ENCODE peak calls at places on chromosomes 7 and 10, in five cellular contexts. One of them, this sample, is unnamed.

GRCh38 chr7:47581821-47582747 is at the start of gene TNS3:
- ATAC-seq in CD4-positive, alpha-beta T cell: no peak
- ATAC-seq in naive thymus-derived CD4-positive, alpha-beta T cell: peak
- ATAC-seq in IMR-90: peak
- ATAC-seq in gastroesophageal sphincter: peak
- ATAC-seq in this sample: peak

GRCh38 chr10:78660446-78661106 is 408.2 kb upstream of the ZMIZ1 start:
- ATAC-seq in naive thymus-derived CD4-positive, alpha-beta T cell: no peak
- ATAC-seq in CD4-positive, alpha-beta T cell: no peak
- ATAC-seq in gastroesophageal sphincter: no peak
- ATAC-seq in IMR-90: no peak
- ATAC-seq in this sample: no peak

GRCh38 chr10:101693701-101694055 is 1.3 kb downstream of the FBXW4 start:
- ATAC-seq in gastroesophageal sphincter: no peak
- ATAC-seq in CD4-positive, alpha-beta T cell: peak
- ATAC-seq in naive thymus-derived CD4-positive, alpha-beta T cell: peak
- ATAC-seq in IMR-90: peak
- ATAC-seq in this sample: peak

GRCh38 chr10:85674851-85675250 is 691.7 kb downstream of the GRID1 start:
- ATAC-seq in IMR-90: no peak
- ATAC-seq in CD4-positive, alpha-beta T cell: no peak
- ATAC-seq in gastroesophageal sphincter: no peak
- ATAC-seq in naive thymus-derived CD4-positive, alpha-beta T cell: no peak
- ATAC-seq in this sample: no peak

GRCh38 chr10:112370424-112370819 is 3.5 kb upstream of the ACSL5 start:
- ATAC-seq in gastroesophageal sphincter: no peak
- ATAC-seq in naive thymus-derived CD4-positive, alpha-beta T cell: no peak
- ATAC-seq in IMR-90: no peak
- ATAC-seq in CD4-positive, alpha-beta T cell: no peak
- ATAC-seq in this sample: no peak

GRCh38 chr10:124653811-124654651 is 90.1 kb downstream of the FAM53B start:
- ATAC-seq in naive thymus-derived CD4-positive, alpha-beta T cell: no peak
- ATAC-seq in IMR-90: no peak
- ATAC-seq in CD4-positive, alpha-beta T cell: no peak
- ATAC-seq in gastroesophageal sphincter: peak
- ATAC-seq in this sample: no peak

GRCh38 chr10:123614888-123615287 is 51.3 kb upstream of the GPR26 start:
- ATAC-seq in naive thymus-derived CD4-positive, alpha-beta T cell: no peak
- ATAC-seq in IMR-90: no peak
- ATAC-seq in CD4-positive, alpha-beta T cell: no peak
- ATAC-seq in gastroesophageal sphincter: no peak
- ATAC-seq in this sample: no peak

GRCh38 chr10:24526085-24526649 is 197.5 kb downstream of the ARHGAP21 start:
- ATAC-seq in CD4-positive, alpha-beta T cell: no peak
- ATAC-seq in naive thymus-derived CD4-positive, alpha-beta T cell: no peak
- ATAC-seq in gastroesophageal sphincter: no peak
- ATAC-seq in IMR-90: no peak
- ATAC-seq in this sample: no peak

GRCh38 chr10:6617319-6618076 is 37.4 kb upstream of the PRKCQ start:
- ATAC-seq in gastroesophageal sphincter: no peak
- ATAC-seq in CD4-positive, alpha-beta T cell: no peak
- ATAC-seq in naive thymus-derived CD4-positive, alpha-beta T cell: no peak
- ATAC-seq in IMR-90: no peak
- ATAC-seq in this sample: no peak

GRCh38 chr7:116236020-116236630 is 25.8 kb downstream of the TES start:
- ATAC-seq in gastroesophageal sphincter: peak
- ATAC-seq in naive thymus-derived CD4-positive, alpha-beta T cell: peak
- ATAC-seq in CD4-positive, alpha-beta T cell: peak
- ATAC-seq in IMR-90: peak
- ATAC-seq in this sample: no peak

GRCh38 chr7:139897422-139898085 is 68.5 kb downstream of the TBXAS1 start:
- ATAC-seq in IMR-90: no peak
- ATAC-seq in CD4-positive, alpha-beta T cell: no peak
- ATAC-seq in naive thymus-derived CD4-positive, alpha-beta T cell: peak
- ATAC-seq in gastroesophageal sphincter: no peak
- ATAC-seq in this sample: no peak

GRCh38 chr10:95818663-95819062 is 62.7 kb downstream of the ENTPD1 start:
- ATAC-seq in CD4-positive, alpha-beta T cell: no peak
- ATAC-seq in gastroesophageal sphincter: no peak
- ATAC-seq in naive thymus-derived CD4-positive, alpha-beta T cell: no peak
- ATAC-seq in IMR-90: peak
- ATAC-seq in this sample: no peak

GRCh38 chr10:995559-995926 is 7.3 kb downstream of the GTPBP4 start:
- ATAC-seq in IMR-90: no peak
- ATAC-seq in naive thymus-derived CD4-positive, alpha-beta T cell: no peak
- ATAC-seq in CD4-positive, alpha-beta T cell: no peak
- ATAC-seq in gastroesophageal sphincter: no peak
- ATAC-seq in this sample: no peak